ENCODE peak calls at places on chromosome 3, in nine cellular contexts. N is HCT116, B is neural progenitor cell, E is PC-3, O is DND-41, L is IMR-90, D is mesenchymal stem cell, V is NT2/D1, P is SK-N-SH. U is an unnamed sample.

GRCh38 chr3:190017575-190018288 is 103.0 kb downstream of the P3H2 start:
- DNase-seq in V (no peak), L (peak; percentile 84), D (peak; percentile 78), P (peak; percentile 16), N (peak; percentile 31), O (no peak), E (peak; percentile 90), B (peak; percentile 36), U (no peak)

GRCh38 chr3:169453256-169454059 is 210.1 kb downstream of the MECOM start:
- DNase-seq in V (no peak), D (no peak), L (no peak), O (no peak), B (no peak), P (peak; percentile 45), N (no peak), E (peak; percentile 53), U (no peak)

GRCh38 chr3:58306662-58307286 is 454 bp downstream of the HTD2 start:
- DNase-seq in O (peak; percentile 30), B (peak; percentile 65), D (peak; percentile 65), E (peak; percentile 51), V (no peak), N (no peak), P (peak; percentile 52), L (peak; percentile 30), U (no peak)

GRCh38 chr3:155217591-155217990 is 75.9 kb downstream of the STRIT1 start:
- DNase-seq in O (no peak), P (no peak), D (peak; percentile 32), N (no peak), L (peak; percentile 58), E (no peak), V (no peak), B (no peak), U (no peak)

GRCh38 chr3:194691481-194692281 is 6.0 kb downstream of the FAM43A start:
- DNase-seq in E (no peak), L (no peak), N (no peak), P (peak; percentile 83), B (no peak), V (no peak), D (no peak), O (no peak), U (no peak)

GRCh38 chr3:33612641-33613040 is 105.4 kb downstream of the CLASP2 start:
- DNase-seq in N (no peak), D (peak; percentile 2), E (no peak), O (no peak), L (peak; percentile 4), V (no peak), B (no peak), P (no peak), U (no peak)

GRCh38 chr3:52400275-52400793 is 44.6 kb downstream of the SEMA3G start:
- DNase-seq in O (no peak), B (no peak), V (no peak), N (no peak), P (no peak), L (no peak), D (no peak), E (no peak), U (no peak)

GRCh38 chr3:152349397-152349796 is 80.7 kb downstream of the MBNL1 start:
- DNase-seq in N (no peak), V (no peak), B (no peak), E (peak; percentile 71), P (no peak), D (no peak), O (no peak), L (peak; percentile 36), U (no peak)

GRCh38 chr3:165855581-165855980 is 18.4 kb upstream of the BCHE start:
- DNase-seq in O (no peak), L (no peak), E (peak; percentile 68), P (no peak), N (no peak), D (peak; percentile 14), V (no peak), B (no peak), U (no peak)

GRCh38 chr3:171269557-171269956 is 190.6 kb downstream of the TNIK start:
- DNase-seq in O (no peak), L (no peak), B (no peak), P (no peak), V (no peak), N (no peak), D (peak; percentile 34), E (no peak), U (no peak)

GRCh38 chr3:158483701-158484100 is 87.3 kb upstream of the MLF1 start:
- DNase-seq in E (no peak), N (no peak), V (no peak), O (no peak), D (no peak), B (no peak), P (no peak), L (no peak), U (peak; percentile 73)

GRCh38 chr3:42829083-42829627 is 19.9 kb downstream of the ACKR2 start:
- DNase-seq in N (peak; percentile 19), P (no peak), D (no peak), L (no peak), B (no peak), E (peak; percentile 98), O (no peak), V (no peak), U (no peak)

GRCh38 chr3:101945980-101946379 is 96.7 kb downstream of the NFKBIZ start:
- DNase-seq in L (no peak), V (no peak), O (no peak), P (no peak), N (no peak), E (no peak), D (no peak), B (no peak), U (no peak)

DNA sequence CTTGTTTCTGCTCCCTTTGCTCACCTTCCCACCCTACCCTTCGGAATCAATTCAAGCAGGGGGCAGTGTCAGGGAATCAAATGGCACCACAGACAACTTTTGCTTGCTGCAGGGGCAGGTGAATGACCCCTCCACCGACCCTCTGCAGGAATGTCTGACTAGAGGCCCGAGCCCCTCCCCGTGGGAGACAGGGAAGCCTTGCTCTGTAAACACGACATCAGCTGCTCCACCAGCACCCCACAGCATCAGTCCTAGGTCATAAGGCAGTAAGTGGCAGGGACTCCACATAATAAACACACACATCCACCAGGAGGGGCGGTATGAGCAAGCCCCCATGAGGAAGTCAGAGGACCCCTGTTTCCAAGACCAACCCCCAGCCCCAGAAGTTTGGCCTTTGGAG is 2.0 kb upstream of the SLC26A6 start:
- DNase-seq in O (no peak), D (no peak), P (no peak), L (no peak), E (no peak), N (no peak), V (no peak), B (no peak), U (no peak)
- H3K9ac ChIP-seq in O (no peak overlapping the region), D (peak overlapping the region; percentile 92), P (no peak overlapping the region), L (no peak overlapping the region), E (no peak overlapping the region), N (no peak overlapping the region), V (peak overlapping the region; percentile 24), B (no peak overlapping the region), U (no peak overlapping the region)

DNA sequence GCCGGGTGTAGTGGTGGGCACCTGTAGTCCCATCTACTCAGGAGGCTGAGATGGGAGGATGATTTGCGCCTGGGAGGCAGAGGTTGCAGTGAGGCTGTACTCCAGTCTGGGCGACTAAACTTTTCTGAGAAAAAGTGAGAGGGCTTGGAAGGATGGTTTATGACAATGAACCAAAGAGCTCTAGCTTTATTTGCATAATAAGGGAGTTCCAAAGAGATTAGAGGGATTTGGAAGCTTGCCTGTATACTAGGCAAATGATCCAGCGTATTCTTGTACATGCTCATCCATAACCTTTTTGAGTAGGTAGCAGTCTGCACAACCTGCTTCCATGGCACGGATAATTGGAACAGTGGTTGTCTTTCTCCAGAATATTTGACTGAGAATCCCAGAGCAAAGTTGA is 251.1 kb downstream of the CHL1 start:
- DNase-seq in N (no peak), D (no peak), B (no peak), P (no peak), O (no peak), E (no peak), L (no peak), V (no peak), U (no peak)
- H3K9me3 ChIP-seq in N (peaks cover 3% of the 10 kb centered on the region), D (peaks cover 5% of the 10 kb centered on the region), B (no peaks in the 10 kb centered on the region), P (no peaks in the 10 kb centered on the region), O (no peaks in the 10 kb centered on the region), E (peaks cover 11% of the 10 kb centered on the region), L (no peaks in the 10 kb centered on the region), V (no peaks in the 10 kb centered on the region), U (no peaks in the 10 kb centered on the region)

GRCh38 chr3:46845860-46846623 is 17.2 kb downstream of the MYL3 start:
- DNase-seq in B (peak; percentile 81), P (peak; percentile 98), V (peak; percentile 78), E (peak; percentile 68), N (no peak), L (peak; percentile 57), D (peak; percentile 74), O (no peak), U (no peak)

GRCh38 chr3:46845397-46845859 is 17.8 kb downstream of the MYL3 start:
- DNase-seq in D (peak; percentile 75), V (peak; percentile 35), L (peak; percentile 62), B (peak; percentile 53), N (no peak), E (peak; percentile 25), O (peak; percentile 3), P (peak; percentile 90), U (no peak)

GRCh38 chr3:46843508-46843907 is 19.7 kb downstream of the MYL3 start:
- DNase-seq in V (no peak), D (no peak), N (no peak), L (no peak), P (no peak), E (no peak), B (no peak), O (no peak), U (no peak)

GRCh38 chr3:46844397-46844796 is 18.8 kb downstream of the MYL3 start:
- DNase-seq in L (no peak), O (no peak), P (no peak), E (no peak), N (no peak), V (no peak), B (no peak), D (no peak), U (no peak)

DNA sequence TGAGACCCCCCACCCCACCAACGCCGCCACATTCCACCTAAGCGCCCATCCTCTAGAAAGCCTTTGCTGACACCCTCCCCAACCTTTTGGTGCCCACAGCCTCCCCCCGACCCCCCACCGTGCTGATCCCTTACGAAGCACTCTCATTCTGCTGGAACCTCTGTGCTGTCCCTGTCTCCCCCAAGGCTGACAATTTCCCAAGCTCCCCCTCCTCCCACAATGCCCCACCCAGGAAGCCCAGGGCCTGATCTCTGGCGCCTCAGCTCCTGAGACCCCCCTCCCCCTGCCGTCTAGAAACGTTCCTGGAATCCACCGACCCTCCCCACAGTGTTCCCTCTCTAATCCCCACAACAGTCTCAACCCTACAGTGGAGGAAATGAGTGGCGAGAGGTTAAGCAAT is 18.4 kb downstream of the MYL3 start:
- DNase-seq in B (peak; percentile 44), P (peak; percentile 55), E (no peak), D (no peak), L (no peak), N (no peak), V (peak; percentile 33), O (peak; percentile 2), U (no peak)
- H3K9ac ChIP-seq in B (no peak overlapping the region), P (peak overlapping the region; percentile 72), E (no peak overlapping the region), D (peak overlapping the region; percentile 87), L (no peak overlapping the region), N (no peak overlapping the region), V (peak overlapping the region; percentile 94), O (no peak overlapping the region), U (no peak overlapping the region)

DNA sequence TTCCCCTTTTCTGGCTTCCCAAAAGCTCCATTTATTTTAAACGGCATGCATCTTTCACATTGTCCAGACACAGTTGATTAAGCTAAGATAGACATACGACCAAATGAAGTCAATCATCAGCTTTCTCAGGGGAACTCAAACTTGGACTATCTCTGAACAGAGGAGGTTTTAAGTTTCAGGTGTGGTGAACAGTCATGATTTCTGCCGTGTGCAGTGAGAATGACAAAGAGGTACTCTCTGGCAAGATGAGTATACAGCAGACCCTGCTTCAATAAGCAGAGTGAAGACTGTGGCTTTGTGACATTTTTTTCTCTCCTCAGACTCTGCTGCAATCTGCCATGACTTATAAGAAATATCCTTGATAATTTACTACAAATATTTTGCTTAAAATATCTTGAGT is 307.7 kb downstream of the CNTN6 start:
- DNase-seq in L (no peak), B (no peak), V (no peak), O (no peak), P (no peak), N (no peak), D (no peak), E (no peak), U (no peak)
- H3K9me3 ChIP-seq in L (peaks cover 2% of the 10 kb centered on the region), B (no peaks in the 10 kb centered on the region), V (no peaks in the 10 kb centered on the region), O (peaks cover 2% of the 10 kb centered on the region), P (peaks cover 9% of the 10 kb centered on the region), N (peaks cover 6% of the 10 kb centered on the region), D (peaks cover 3% of the 10 kb centered on the region), E (peaks cover 58% of the 10 kb centered on the region), U (no peaks in the 10 kb centered on the region)

U was measured in SK-N-MC.